ENCODE peak calls at places on chromosome 13, in eight cellular contexts. P is AG09319; I is heart right ventricle; R is ELF-1; X is activated CD4-positive, alpha-beta T cell treated with anti-CD3 and anti-CD28 coated beads, Interleukin-2, amount 50 U/mL, for 1 hour; C is hypothalamus; Y is GM10248; M is mesothelial cell of epicardium. D is an unnamed sample.

GRCh38 chr13:94711561-94712286 is 621 bp downstream of the SOX21 start:
- DNase-seq in X (no peak), C (no peak), Y (no peak), I (no peak), M (no peak), R (peak), P (no peak), D (peak)

GRCh38 chr13:102675115-102675514 is 19.7 kb downstream of the METTL21C start:
- DNase-seq in X (no peak), P (no peak), I (no peak), R (no peak), C (no peak), M (no peak), Y (no peak), D (no peak)

GRCh38 chr13:93655132-93655531 is 428.5 kb downstream of the GPC6 start:
- DNase-seq in R (no peak), M (no peak), I (no peak), C (no peak), P (no peak), X (no peak), Y (no peak), D (no peak)

GRCh38 chr13:101917475-101917810 is 465.0 kb downstream of the ITGBL1 start:
- DNase-seq in Y (peak), P (no peak), R (no peak), I (no peak), X (no peak), M (no peak), C (no peak), D (no peak)

GRCh38 chr13:76812206-76812882 is 73.9 kb downstream of the KCTD12 start:
- DNase-seq in R (no peak), M (no peak), P (peak), X (no peak), C (peak), I (peak), Y (no peak), D (no peak)

GRCh38 chr13:105414639-105415038 is 1120.8 kb downstream of the EFNB2 start:
- DNase-seq in X (no peak), Y (no peak), P (no peak), C (no peak), I (no peak), M (no peak), R (no peak), D (no peak)

GRCh38 chr13:42364613-42365000 is 92.7 kb downstream of the AKAP11 start:
- DNase-seq in Y (no peak), M (no peak), C (no peak), R (peak), X (no peak), I (no peak), P (no peak), D (no peak)

GRCh38 chr13:25232937-25233515 is 54.3 kb downstream of the MTMR6 start:
- DNase-seq in Y (peak), R (no peak), P (no peak), C (no peak), X (no peak), M (no peak), I (no peak), D (peak)

GRCh38 chr13:40780822-40781401 is 8.5 kb upstream of the SLC25A15 start:
- DNase-seq in M (no peak), Y (no peak), X (no peak), C (no peak), P (no peak), I (no peak), R (peak), D (no peak)

GRCh38 chr13:76440568-76440967 is 445.6 kb downstream of the KCTD12 start:
- DNase-seq in X (no peak), C (no peak), M (no peak), P (no peak), I (no peak), Y (peak), R (no peak), D (peak)

GRCh38 chr13:108026671-108027410 is 188.5 kb downstream of the LIG4 start:
- DNase-seq in C (no peak), Y (no peak), R (no peak), I (no peak), M (no peak), X (no peak), P (no peak), D (no peak)

GRCh38 chr13:95660981-95661581 is 15.9 kb upstream of the DNAJC3 start:
- DNase-seq in X (no peak), C (no peak), I (no peak), P (no peak), R (no peak), Y (peak), M (no peak), D (no peak)

GRCh38 chr13:33999830-34000605 is 182.1 kb downstream of the RFC3 start:
- DNase-seq in P (no peak), X (no peak), I (no peak), M (no peak), R (no peak), C (no peak), Y (no peak), D (no peak)

GRCh38 chr13:73136776-73137175 is 78.0 kb downstream of the KLF5 start:
- DNase-seq in M (no peak), P (no peak), I (no peak), Y (no peak), C (no peak), R (no peak), X (no peak), D (no peak)

GRCh38 chr13:95296326-95296939 is 4.8 kb downstream of the ABCC4 start:
- DNase-seq in X (peak), R (peak), I (peak), Y (peak), C (peak), P (no peak), M (no peak), D (no peak)

GRCh38 chr13:95870421-95870820 is 182.8 kb downstream of the UGGT2 start:
- DNase-seq in X (no peak), C (no peak), I (no peak), P (no peak), M (no peak), R (peak), Y (no peak), D (no peak)